ENCODE peak calls at places on chromosomes 4 and X, in six cellular contexts. One of them, this sample, is unnamed.

GRCh38 chr4:128381748-128382559 is 94.3 kb upstream of the PGRMC2 start:
- DNase-seq in M059J: no peak
- DNase-seq in lung: no peak
- DNase-seq in activated T-cell treated with anti-CD3 and anti-CD28 coated beads for 48 hours: no peak
- DNase-seq in foreskin melanocyte: no peak
- DNase-seq in ecto neural progenitor cell: no peak
- DNase-seq in this sample: no peak

GRCh38 chrX:17046478-17047097 is 100.1 kb downstream of the REPS2 start:
- DNase-seq in activated T-cell treated with anti-CD3 and anti-CD28 coated beads for 48 hours: peak
- DNase-seq in foreskin melanocyte: peak
- DNase-seq in ecto neural progenitor cell: peak
- DNase-seq in M059J: peak
- DNase-seq in lung: peak
- DNase-seq in this sample: peak

GRCh38 chr4:119132306-119132705 is 3.3 kb upstream of the MYOZ2 start:
- DNase-seq in activated T-cell treated with anti-CD3 and anti-CD28 coated beads for 48 hours: no peak
- DNase-seq in foreskin melanocyte: no peak
- DNase-seq in ecto neural progenitor cell: no peak
- DNase-seq in lung: no peak
- DNase-seq in M059J: no peak
- DNase-seq in this sample: no peak

GRCh38 chr4:97496298-97496873 is 646.9 kb downstream of the STPG2 start:
- DNase-seq in foreskin melanocyte: no peak
- DNase-seq in lung: no peak
- DNase-seq in activated T-cell treated with anti-CD3 and anti-CD28 coated beads for 48 hours: no peak
- DNase-seq in M059J: peak
- DNase-seq in ecto neural progenitor cell: no peak
- DNase-seq in this sample: no peak

GRCh38 chr4:183504930-183505555 is at the start of gene ING2:
- DNase-seq in lung: no peak
- DNase-seq in M059J: peak
- DNase-seq in foreskin melanocyte: peak
- DNase-seq in activated T-cell treated with anti-CD3 and anti-CD28 coated beads for 48 hours: no peak
- DNase-seq in ecto neural progenitor cell: no peak
- DNase-seq in this sample: no peak

GRCh38 chr4:45636175-45636574 is 487.7 kb downstream of the GABRG1 start:
- DNase-seq in M059J: no peak
- DNase-seq in lung: no peak
- DNase-seq in ecto neural progenitor cell: no peak
- DNase-seq in foreskin melanocyte: no peak
- DNase-seq in activated T-cell treated with anti-CD3 and anti-CD28 coated beads for 48 hours: no peak
- DNase-seq in this sample: no peak

GRCh38 chr4:85029453-85029852 is 63.0 kb upstream of the WDFY3 start:
- DNase-seq in ecto neural progenitor cell: no peak
- DNase-seq in M059J: no peak
- DNase-seq in foreskin melanocyte: no peak
- DNase-seq in activated T-cell treated with anti-CD3 and anti-CD28 coated beads for 48 hours: no peak
- DNase-seq in lung: no peak
- DNase-seq in this sample: no peak

GRCh38 chr4:159593157-159593556 is 490.3 kb downstream of the RAPGEF2 start:
- DNase-seq in activated T-cell treated with anti-CD3 and anti-CD28 coated beads for 48 hours: no peak
- DNase-seq in lung: no peak
- DNase-seq in foreskin melanocyte: no peak
- DNase-seq in ecto neural progenitor cell: no peak
- DNase-seq in M059J: no peak
- DNase-seq in this sample: no peak

GRCh38 chr4:3311095-3311372 is 18.2 kb downstream of the RGS12 start:
- DNase-seq in activated T-cell treated with anti-CD3 and anti-CD28 coated beads for 48 hours: no peak
- DNase-seq in ecto neural progenitor cell: peak
- DNase-seq in lung: no peak
- DNase-seq in M059J: no peak
- DNase-seq in foreskin melanocyte: no peak
- DNase-seq in this sample: no peak

GRCh38 chrX:109384569-109385174 is 97.2 kb downstream of the GUCY2F start:
- DNase-seq in M059J: no peak
- DNase-seq in lung: no peak
- DNase-seq in foreskin melanocyte: no peak
- DNase-seq in ecto neural progenitor cell: no peak
- DNase-seq in activated T-cell treated with anti-CD3 and anti-CD28 coated beads for 48 hours: no peak
- DNase-seq in this sample: peak

GRCh38 chrX:43718956-43719355 is 62.9 kb downstream of the MAOA start:
- DNase-seq in ecto neural progenitor cell: no peak
- DNase-seq in activated T-cell treated with anti-CD3 and anti-CD28 coated beads for 48 hours: no peak
- DNase-seq in M059J: peak
- DNase-seq in foreskin melanocyte: no peak
- DNase-seq in lung: no peak
- DNase-seq in this sample: no peak

GRCh38 chr4:7968262-7968896 is 28.7 kb upstream of the AFAP1 start:
- DNase-seq in M059J: no peak
- DNase-seq in activated T-cell treated with anti-CD3 and anti-CD28 coated beads for 48 hours: no peak
- DNase-seq in lung: no peak
- DNase-seq in ecto neural progenitor cell: no peak
- DNase-seq in foreskin melanocyte: no peak
- DNase-seq in this sample: no peak

GRCh38 chr4:4260185-4260751 is 12.2 kb upstream of the TMEM128 start:
- DNase-seq in lung: no peak
- DNase-seq in M059J: peak
- DNase-seq in foreskin melanocyte: peak
- DNase-seq in activated T-cell treated with anti-CD3 and anti-CD28 coated beads for 48 hours: no peak
- DNase-seq in ecto neural progenitor cell: no peak
- DNase-seq in this sample: no peak